ENCODE peak calls at places on chromosomes 11 and 22, in seven cellular contexts. Y is GM12878, D is HCT116, J is H1, H is K562, F is HepG2, B is SK-N-SH. W is an unnamed sample.

GRCh38 chr22:37973271-37974170 is 10.8 kb downstream of the SOX10 start:
- DNase-seq in Y (no peak), J (no peak), H (no peak), D (no peak), B (no peak), F (no peak), W (no peak)

GRCh38 chr22:24102366-24103200 is 78.7 kb upstream of the SUSD2 start:
- DNase-seq in F (no peak), Y (no peak), J (no peak), H (no peak), D (no peak), B (no peak), W (no peak)

GRCh38 chr11:111283945-111284481 is 14.3 kb upstream of the POU2AF3 start:
- DNase-seq in D (no peak), F (no peak), H (no peak), Y (no peak), J (no peak), B (peak; percentile 48), W (no peak)

GRCh38 chr22:37486224-37486845 is at the start of gene MFNG:
- DNase-seq in F (peak; percentile 64), D (no peak), J (peak; percentile 83), Y (peak; percentile 26), H (peak; percentile 87), B (peak; percentile 91), W (no peak)

GRCh38 chr22:40001800-40002577 is 7.2 kb downstream of the FAM83F start:
- DNase-seq in B (no peak), F (no peak), Y (no peak), H (peak; percentile 16), D (no peak), J (no peak), W (no peak)

GRCh38 chr22:38335077-38335476 is 17.8 kb upstream of the CSNK1E start:
- DNase-seq in F (no peak), Y (no peak), D (no peak), J (no peak), B (no peak), H (no peak), W (no peak)

GRCh38 chr11:111417011-111417765 is 38.1 kb upstream of the POU2AF1 start:
- DNase-seq in Y (peak; percentile 96), F (peak; percentile 80), H (no peak), D (no peak), J (no peak), B (no peak), W (no peak)

GRCh38 chr11:65496304-65497140 is 2.3 kb upstream of the MALAT1 start:
- DNase-seq in B (no peak), D (no peak), F (no peak), J (no peak), H (no peak), Y (no peak), W (no peak)

GRCh38 chr11:40170076-40170475 is 1289.4 kb downstream of the LRRC4C start:
- DNase-seq in J (no peak), Y (peak; percentile 16), H (no peak), F (peak; percentile 4), D (no peak), B (no peak), W (no peak)

GRCh38 chr11:65429069-65429681 is 6.6 kb downstream of the NEAT1 start:
- DNase-seq in H (no peak), B (no peak), Y (no peak), F (no peak), J (no peak), D (no peak), W (no peak)

GRCh38 chr11:11173316-11174025 is 179.6 kb downstream of the CSNK2A3 start:
- DNase-seq in J (no peak), H (no peak), B (no peak), F (no peak), D (no peak), Y (no peak), W (no peak)

GRCh38 chr11:113991718-113992458 is 17.0 kb downstream of the HTR3A start:
- DNase-seq in F (no peak), J (no peak), H (no peak), Y (no peak), B (peak; percentile 73), D (no peak), W (no peak)

GRCh38 chr22:43796567-43796966 is 15.5 kb downstream of the EFCAB6 start:
- DNase-seq in D (peak; percentile 6), J (no peak), Y (no peak), F (no peak), H (no peak), B (peak; percentile 11), W (peak; percentile 8)

GRCh38 chr11:5600374-5600851 is 4.0 kb downstream of the TRIM6 start:
- DNase-seq in H (peak; percentile 45), F (peak; percentile 63), D (peak; percentile 81), J (peak; percentile 59), Y (peak; percentile 23), B (peak; percentile 53), W (peak; percentile 82)

GRCh38 chr22:39090426-39091064 is 6.5 kb upstream of the APOBEC3H start:
- DNase-seq in J (no peak), H (no peak), F (no peak), D (no peak), B (no peak), Y (no peak), W (no peak)

GRCh38 chr11:119533931-119534694 is 111.1 kb upstream of the THY1 start:
- DNase-seq in J (peak; percentile 96), Y (peak; percentile 13), B (peak; percentile 81), D (peak; percentile 38), H (peak; percentile 76), F (peak; percentile 57), W (peak; percentile 42)

DNA sequence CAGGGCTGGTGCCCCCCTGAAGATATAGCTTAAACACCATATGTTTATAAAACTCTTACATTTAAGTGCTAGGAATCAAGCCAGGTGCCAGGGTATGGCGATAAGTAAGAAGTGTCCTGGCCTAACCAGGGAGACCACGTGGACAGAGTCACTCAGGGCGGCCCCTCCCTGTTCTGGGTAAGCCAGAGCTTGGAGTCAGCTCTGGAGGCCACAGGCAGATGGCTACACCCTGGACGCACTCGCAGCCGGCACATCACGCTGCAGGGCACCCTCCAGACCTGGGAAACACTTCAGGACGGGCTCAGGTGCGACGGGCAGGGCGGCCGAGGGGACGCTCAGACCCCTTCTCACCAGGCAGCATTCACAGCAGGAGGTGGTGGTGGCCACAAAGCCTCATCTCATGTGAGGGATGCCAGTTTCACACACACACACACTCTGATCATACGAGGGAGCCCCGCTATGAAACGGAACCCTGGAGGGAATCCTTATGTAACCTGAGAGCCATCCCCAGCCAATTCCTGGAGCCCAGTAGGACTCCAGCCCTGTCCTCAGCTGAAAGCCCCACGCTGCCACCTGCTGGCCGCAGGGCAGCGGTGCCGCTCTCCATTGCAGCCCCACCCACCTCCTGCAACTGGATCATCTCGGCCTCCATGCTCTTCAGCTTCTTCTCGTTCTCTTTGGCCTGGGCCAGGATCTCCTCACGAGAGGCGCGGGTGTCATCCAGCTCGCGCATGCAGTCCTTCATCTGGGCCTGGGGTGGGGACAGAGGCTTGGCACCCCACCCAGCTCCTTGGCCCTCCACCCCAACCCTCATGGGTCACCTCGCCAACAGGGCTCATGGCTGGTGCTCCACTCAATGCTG is 33.4 kb downstream of the APOL1 start:
- DNase-seq in H (peak; percentile 77), D (peak; percentile 18), B (peak; percentile 94), Y (no peak), J (peak; percentile 93), F (peak; percentile 52), W (no peak)
- TF ChIP-seq POLR2AphosphoS5 in H (no peak), D (no peak), B (no peak), Y (peak; percentile 59), J (peak; percentile 75), F (no peak), W (no peak)

DNA sequence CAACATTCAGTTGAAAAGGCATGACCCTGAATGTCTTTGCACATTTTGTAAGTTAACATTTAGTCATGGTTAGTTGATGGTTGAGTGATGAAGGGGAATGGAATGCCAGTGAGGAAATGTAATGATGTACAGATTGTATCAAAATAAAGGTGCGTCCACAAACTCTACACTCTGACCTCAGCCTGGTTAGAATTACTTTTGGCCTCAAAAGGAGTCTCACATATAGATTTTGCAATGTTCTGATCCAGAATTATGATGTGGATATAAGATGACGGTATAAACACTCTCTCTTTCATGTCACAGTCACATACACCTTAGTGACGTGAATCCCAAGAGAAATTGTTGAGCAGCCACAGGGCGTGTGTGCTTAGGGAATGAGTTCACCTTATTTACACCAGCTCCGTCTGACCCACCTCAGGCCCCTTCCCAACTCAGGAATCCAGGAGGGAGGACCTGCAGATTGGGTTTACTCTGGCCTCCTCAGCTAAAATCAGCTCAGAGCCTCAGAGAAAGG is 100.1 kb downstream of the RDX start:
- DNase-seq in D (peak; percentile 38), Y (no peak), B (no peak), J (no peak), H (no peak), F (peak; percentile 25), W (peak; percentile 66)
- H3K4me1 ChIP-seq in D (peaks cover 46% of the 10 kb centered on the region), Y (peaks cover 4% of the 10 kb centered on the region), B (peaks cover 40% of the 10 kb centered on the region), J (peaks cover 4% of the 10 kb centered on the region), H (no peaks in the 10 kb centered on the region), F (no peaks in the 10 kb centered on the region), W (peaks cover 8% of the 10 kb centered on the region)

GRCh38 chr11:70510106-70510505 is 111.8 kb downstream of the CTTN start:
- DNase-seq in J (no peak), D (no peak), H (no peak), F (no peak), B (no peak), Y (no peak), W (no peak)

GRCh38 chr11:70509476-70509875 is 111.1 kb downstream of the CTTN start:
- DNase-seq in D (no peak), H (no peak), F (no peak), B (no peak), J (no peak), Y (no peak), W (no peak)

GRCh38 chr11:70510571-70510970 is 112.2 kb downstream of the CTTN start:
- DNase-seq in Y (no peak), B (no peak), F (no peak), H (no peak), D (no peak), J (no peak), W (no peak)

GRCh38 chr11:70511345-70511744 is 113.0 kb downstream of the CTTN start:
- DNase-seq in B (no peak), F (no peak), D (no peak), H (peak; percentile 22), Y (no peak), J (no peak), W (no peak)

GRCh38 chr11:70512716-70513115 is 114.4 kb downstream of the CTTN start:
- DNase-seq in Y (no peak), D (no peak), J (no peak), F (no peak), H (no peak), B (no peak), W (no peak)
- TF ChIP-seq SIN3A in Y (no peak), D (no peak), J (no peak), F (no peak), H (no peak), B (no peak), W (no peak)

DNA sequence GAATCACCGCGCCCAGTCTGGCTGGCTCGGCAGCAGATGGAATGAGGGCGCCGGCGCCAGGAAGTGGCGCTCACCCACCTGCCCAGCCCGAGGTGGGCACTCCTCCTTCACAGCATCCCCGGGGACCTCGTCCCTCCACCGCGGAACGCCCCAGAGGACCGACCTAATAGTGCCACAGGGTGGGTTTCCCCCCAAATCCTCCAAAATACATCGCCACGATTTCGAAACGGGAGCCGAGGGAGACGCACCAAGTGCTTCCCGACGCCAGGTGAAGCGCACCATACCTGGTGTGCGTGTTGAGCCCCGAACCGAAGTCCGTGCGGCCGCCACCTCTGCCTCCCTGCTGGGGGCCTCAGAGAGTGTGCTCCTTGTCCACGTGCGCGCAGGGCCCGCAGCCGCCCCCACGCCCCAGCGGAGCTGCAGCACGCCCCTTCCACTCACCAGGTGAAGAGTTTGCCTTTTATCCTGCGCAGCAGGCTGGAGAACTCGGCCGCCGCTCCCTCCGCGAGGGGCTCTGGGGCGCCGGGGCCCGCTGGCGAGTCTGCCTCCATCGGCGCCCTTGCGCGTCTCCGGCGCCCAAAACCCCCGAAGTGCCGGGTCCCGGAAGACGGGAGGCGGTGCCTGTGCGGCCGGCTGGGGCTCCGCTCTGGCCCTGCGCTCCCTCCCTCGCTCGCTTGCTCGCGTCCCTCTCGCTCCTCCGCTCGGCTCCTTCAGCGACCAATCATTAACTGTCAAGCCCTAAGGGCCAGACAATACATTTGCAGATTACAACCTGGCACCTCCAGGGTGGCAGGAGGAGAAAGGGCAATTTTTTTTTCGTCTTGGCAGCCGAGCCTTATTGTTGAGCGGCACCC is at the start of gene SLC35F2:
- DNase-seq in Y (peak; percentile 80), J (peak; percentile 85), D (peak; percentile 73), F (peak; percentile 51), B (peak; percentile 86), H (peak; percentile 72), W (peak; percentile 54)
- TF ChIP-seq POLR2AphosphoS5 in Y (peak; percentile 84), J (no peak), D (peak; percentile 71), F (peak; percentile 21), B (peak; percentile 16), H (peak; percentile 46), W (peak; percentile 68)

W was measured in Panc1.